ENCODE peak calls at places on chromosomes 11 and 22, in four cellular contexts. One of them, this sample, is unnamed.

GRCh38 chr22:44369916-44370804 is 57.4 kb upstream of the SHISAL1 start:
- DNase-seq in activated CD4-positive, CD25-positive, alpha-beta regulatory T cell: no peak
- DNase-seq in posterior cingulate gyrus: peak; percentile 47
- DNase-seq in GM20000: no peak
- DNase-seq in this sample: no peak

GRCh38 chr22:20503816-20504215 is 3.6 kb upstream of the MED15 start:
- DNase-seq in activated CD4-positive, CD25-positive, alpha-beta regulatory T cell: no peak
- DNase-seq in posterior cingulate gyrus: no peak
- DNase-seq in GM20000: no peak
- DNase-seq in this sample: no peak

GRCh38 chr22:28075260-28075981 is 156.4 kb upstream of the PITPNB start:
- DNase-seq in activated CD4-positive, CD25-positive, alpha-beta regulatory T cell: no peak
- DNase-seq in posterior cingulate gyrus: no peak
- DNase-seq in GM20000: no peak
- DNase-seq in this sample: no peak

GRCh38 chr22:20549232-20549841 is 41.9 kb downstream of the MED15 start:
- DNase-seq in activated CD4-positive, CD25-positive, alpha-beta regulatory T cell: peak; percentile 36
- DNase-seq in posterior cingulate gyrus: peak; percentile 85
- DNase-seq in GM20000: no peak
- DNase-seq in this sample: no peak

GRCh38 chr11:14855890-14856289 is 36.1 kb downstream of the CYP2R1 start:
- DNase-seq in activated CD4-positive, CD25-positive, alpha-beta regulatory T cell: no peak
- DNase-seq in posterior cingulate gyrus: no peak
- DNase-seq in GM20000: no peak
- DNase-seq in this sample: no peak

GRCh38 chr22:37148031-37148651 is 1.6 kb downstream of the IL2RB start:
- DNase-seq in activated CD4-positive, CD25-positive, alpha-beta regulatory T cell: no peak
- DNase-seq in posterior cingulate gyrus: peak; percentile 57
- DNase-seq in GM20000: no peak
- DNase-seq in this sample: no peak

GRCh38 chr22:50621491-50621880 is 6.5 kb downstream of the ARSA start:
- DNase-seq in activated CD4-positive, CD25-positive, alpha-beta regulatory T cell: no peak
- DNase-seq in posterior cingulate gyrus: peak; percentile 52
- DNase-seq in GM20000: peak; percentile 73
- DNase-seq in this sample: peak; percentile 70

GRCh38 chr11:118530180-118530682 is 761 bp upstream of the TMEM25 start:
- DNase-seq in activated CD4-positive, CD25-positive, alpha-beta regulatory T cell: no peak
- DNase-seq in posterior cingulate gyrus: no peak
- DNase-seq in GM20000: no peak
- DNase-seq in this sample: no peak

GRCh38 chr11:2975594-2975993 is 16.5 kb downstream of the NAP1L4 start:
- DNase-seq in activated CD4-positive, CD25-positive, alpha-beta regulatory T cell: no peak
- DNase-seq in posterior cingulate gyrus: no peak
- DNase-seq in GM20000: peak; percentile 37
- DNase-seq in this sample: peak; percentile 56

This sample was measured in OCI-LY7.